ENCODE peak calls at places on chromosomes 3 and 15, in five cellular contexts. One of them, this sample, is unnamed.

GRCh38 chr3:33360136-33360825 is 79.9 kb downstream of the UBP1 start:
- DNase-seq in sigmoid colon: no peak
- DNase-seq in heart left ventricle: no peak
- DNase-seq in ovary: no peak
- DNase-seq in A549: peak; percentile 57
- DNase-seq in this sample: no peak

GRCh38 chr3:72319202-72320095 is 528.8 kb downstream of the SHQ1 start:
- DNase-seq in A549: no peak
- DNase-seq in sigmoid colon: no peak
- DNase-seq in heart left ventricle: no peak
- DNase-seq in ovary: no peak
- DNase-seq in this sample: no peak

GRCh38 chr3:8778475-8778874 is 9.1 kb upstream of the OXTR start:
- DNase-seq in A549: no peak
- DNase-seq in heart left ventricle: no peak
- DNase-seq in sigmoid colon: no peak
- DNase-seq in ovary: no peak
- DNase-seq in this sample: no peak

GRCh38 chr3:86547697-86548096 is 443.3 kb downstream of the VGLL3 start:
- DNase-seq in ovary: no peak
- DNase-seq in A549: no peak
- DNase-seq in heart left ventricle: no peak
- DNase-seq in sigmoid colon: no peak
- DNase-seq in this sample: no peak

GRCh38 chr3:46712191-46713047 is 5.2 kb downstream of the PRSS50 start:
- DNase-seq in heart left ventricle: peak; percentile 6
- DNase-seq in ovary: peak; percentile 11
- DNase-seq in sigmoid colon: peak; percentile 33
- DNase-seq in A549: no peak
- DNase-seq in this sample: no peak

GRCh38 chr3:174270841-174271240 is 588.3 kb upstream of the NAALADL2 start:
- DNase-seq in heart left ventricle: no peak
- DNase-seq in A549: no peak
- DNase-seq in sigmoid colon: no peak
- DNase-seq in ovary: no peak
- DNase-seq in this sample: no peak

GRCh38 chr3:61158152-61158551 is 93.1 kb downstream of the FHIT start:
- DNase-seq in ovary: no peak
- DNase-seq in heart left ventricle: no peak
- DNase-seq in A549: no peak
- DNase-seq in sigmoid colon: no peak
- DNase-seq in this sample: no peak

GRCh38 chr15:50112488-50113186 is 6.4 kb downstream of the ATP8B4 start:
- DNase-seq in A549: no peak
- DNase-seq in heart left ventricle: no peak
- DNase-seq in sigmoid colon: no peak
- DNase-seq in ovary: no peak
- DNase-seq in this sample: no peak

GRCh38 chr3:156826896-156827882 is 1.0 kb downstream of the LEKR1 start:
- DNase-seq in sigmoid colon: no peak
- DNase-seq in A549: no peak
- DNase-seq in ovary: no peak
- DNase-seq in heart left ventricle: no peak
- DNase-seq in this sample: no peak

GRCh38 chr15:70722266-70723123 is 40.9 kb downstream of the UACA start:
- DNase-seq in heart left ventricle: no peak
- DNase-seq in ovary: no peak
- DNase-seq in sigmoid colon: no peak
- DNase-seq in A549: peak; percentile 78
- DNase-seq in this sample: no peak

GRCh38 chr3:154224366-154224765 is 99.9 kb downstream of the DHX36 start:
- DNase-seq in heart left ventricle: no peak
- DNase-seq in ovary: no peak
- DNase-seq in A549: no peak
- DNase-seq in sigmoid colon: no peak
- DNase-seq in this sample: no peak

GRCh38 chr3:127105587-127105986 is 87.3 kb upstream of the PRR23E start:
- DNase-seq in A549: no peak
- DNase-seq in ovary: peak; percentile 3
- DNase-seq in heart left ventricle: no peak
- DNase-seq in sigmoid colon: no peak
- DNase-seq in this sample: no peak

GRCh38 chr3:15929944-15930571 is 132.3 kb upstream of the ANKRD28 start:
- DNase-seq in heart left ventricle: no peak
- DNase-seq in sigmoid colon: no peak
- DNase-seq in A549: no peak
- DNase-seq in ovary: no peak
- DNase-seq in this sample: no peak

DNA sequence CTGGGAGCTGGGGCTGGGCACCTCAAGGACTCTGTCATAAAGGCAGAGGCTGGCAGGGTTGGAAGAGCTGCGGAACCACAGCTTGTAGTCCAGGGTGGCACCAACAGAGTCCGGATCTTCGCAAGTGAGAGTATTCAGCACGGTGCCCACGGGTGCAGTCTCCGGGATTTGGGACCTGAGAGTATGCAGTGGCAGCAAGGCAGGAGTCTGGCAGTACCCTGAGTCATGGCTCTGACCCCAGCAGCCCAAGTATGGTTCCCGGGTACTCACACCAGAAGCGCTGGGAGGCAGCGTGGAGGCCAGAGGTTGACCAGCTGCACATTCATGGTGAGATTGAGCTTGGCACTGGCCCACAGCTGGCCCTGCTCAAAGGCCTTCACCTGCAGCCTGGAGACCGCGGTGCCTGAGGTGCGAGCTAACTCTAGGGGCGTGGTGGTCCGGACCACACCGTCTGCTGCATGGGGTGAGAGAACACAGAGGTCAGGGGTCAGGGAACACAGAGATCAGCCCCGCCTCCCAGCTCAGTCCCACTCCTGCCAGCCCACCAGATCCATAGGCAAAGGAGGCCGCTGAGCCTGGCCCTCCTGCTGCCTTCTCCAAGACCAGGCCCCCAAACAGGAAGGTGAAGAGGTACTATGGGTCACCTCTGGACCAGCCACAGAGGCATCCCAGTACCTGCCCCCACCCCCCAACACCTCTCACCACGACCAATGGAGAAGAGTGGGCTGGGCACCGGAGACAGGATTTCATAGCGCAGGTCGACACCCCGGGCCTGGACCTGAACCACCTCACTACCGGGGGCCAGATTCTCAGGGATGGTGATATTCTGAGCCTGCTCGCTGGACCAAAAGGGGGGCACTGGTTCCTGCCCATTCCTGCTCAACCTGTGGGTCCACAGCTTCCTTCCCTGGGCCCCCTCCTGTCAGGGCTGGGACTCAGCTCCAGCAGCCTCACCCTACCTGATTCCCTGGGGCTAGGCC is 4.5 kb downstream of the CDHR4 start:
- DNase-seq in heart left ventricle: no peak
- DNase-seq in sigmoid colon: no peak
- DNase-seq in A549: no peak
- DNase-seq in ovary: no peak
- DNase-seq in this sample: no peak
- TF ChIP-seq POLR2A in heart left ventricle: no peak
- TF ChIP-seq POLR2A in sigmoid colon: no peak
- TF ChIP-seq POLR2A in A549: no peak
- TF ChIP-seq POLR2A in ovary: no peak
- TF ChIP-seq POLR2A in this sample: no peak

DNA sequence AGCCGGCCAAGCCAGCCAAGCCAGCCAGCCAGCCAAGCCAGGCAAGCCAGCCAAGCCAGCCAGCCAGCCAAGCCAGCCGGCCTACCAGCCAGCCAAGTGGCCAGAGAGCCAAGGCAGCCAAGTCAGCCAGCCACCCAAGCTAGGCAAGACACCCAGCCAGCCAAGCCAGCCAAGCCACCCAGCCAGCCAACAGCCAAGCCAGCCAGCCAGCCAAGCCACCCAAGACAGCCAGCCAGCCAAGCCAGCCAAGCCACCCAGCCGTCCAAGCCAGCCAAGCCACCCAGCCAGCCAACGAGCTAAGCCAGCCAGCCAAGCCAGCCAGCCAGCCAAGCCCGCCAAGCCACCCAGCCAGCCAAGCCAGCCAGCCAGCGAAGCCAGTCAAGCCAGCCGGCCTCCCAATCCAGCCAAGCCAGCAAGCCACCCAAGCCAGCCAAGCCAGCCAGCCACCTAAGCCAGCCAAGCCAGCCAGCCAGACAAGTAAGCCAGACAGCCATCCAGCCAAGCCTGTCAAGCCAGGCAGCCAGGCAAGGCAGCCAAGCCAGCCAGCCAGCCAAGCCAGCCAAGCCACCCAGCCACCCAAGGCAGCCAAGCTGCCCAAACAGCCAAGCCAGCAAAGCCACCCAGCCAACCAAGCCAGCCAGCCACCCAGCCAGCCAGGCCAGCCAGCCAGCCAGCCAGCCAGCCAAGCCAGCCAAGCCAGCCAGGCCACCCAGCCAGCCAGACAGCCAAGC is 200.5 kb downstream of the GOLGA6L6 start:
- DNase-seq in ovary: peak; percentile 64
- DNase-seq in heart left ventricle: peak; percentile 76
- DNase-seq in A549: peak; percentile 35
- DNase-seq in sigmoid colon: peak; percentile 92
- DNase-seq in this sample: peak; percentile 63
- H3K9me3 ChIP-seq in ovary: peaks cover 18% of the 10 kb centered on the region
- H3K9me3 ChIP-seq in heart left ventricle: peaks cover 4% of the 10 kb centered on the region
- H3K9me3 ChIP-seq in A549: peaks cover 61% of the 10 kb centered on the region
- H3K9me3 ChIP-seq in sigmoid colon: peaks cover 2% of the 10 kb centered on the region
- H3K9me3 ChIP-seq in this sample: no peaks in the 10 kb centered on the region

DNA sequence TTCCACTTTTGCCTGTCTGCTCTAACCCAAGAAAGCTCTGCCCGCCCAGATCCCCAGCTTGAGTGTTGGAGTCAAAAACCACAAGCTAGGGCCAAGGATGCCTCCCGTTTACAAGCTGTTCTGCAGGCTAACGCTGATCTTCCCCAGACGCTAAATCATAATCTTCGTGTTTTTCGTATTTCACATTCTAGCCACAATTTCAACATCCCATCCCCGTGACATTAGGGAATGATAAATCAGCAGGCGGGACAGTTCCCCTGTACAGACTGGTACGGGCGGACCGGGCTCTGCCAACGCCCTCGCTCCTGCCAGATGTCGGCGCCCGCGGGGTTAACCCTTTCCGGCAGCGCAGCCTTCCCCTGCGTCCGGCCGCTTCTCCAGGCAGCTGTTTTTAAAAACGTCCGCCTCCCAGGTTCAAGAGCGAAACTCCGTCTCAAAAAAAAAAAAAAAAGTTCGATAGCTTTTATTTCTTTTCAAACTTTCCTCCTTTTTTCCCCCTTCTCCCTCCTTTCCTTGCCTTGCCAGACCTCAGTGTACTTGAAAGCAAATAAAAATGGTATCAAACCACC is 81.0 kb upstream of the BNC1 start:
- DNase-seq in sigmoid colon: no peak
- DNase-seq in ovary: no peak
- DNase-seq in heart left ventricle: no peak
- DNase-seq in A549: peak; percentile 32
- DNase-seq in this sample: no peak
- TF ChIP-seq CTCF in sigmoid colon: no peak
- TF ChIP-seq CTCF in ovary: no peak
- TF ChIP-seq CTCF in heart left ventricle: no peak
- TF ChIP-seq CTCF in A549: no peak
- TF ChIP-seq CTCF in this sample: no peak

GRCh38 chr3:3801510-3801841 is 2.2 kb downstream of the LRRN1 start:
- DNase-seq in heart left ventricle: no peak
- DNase-seq in sigmoid colon: no peak
- DNase-seq in ovary: no peak
- DNase-seq in A549: no peak
- DNase-seq in this sample: no peak

GRCh38 chr3:3800685-3801509 is 1.7 kb downstream of the LRRN1 start:
- DNase-seq in heart left ventricle: peak; percentile 22
- DNase-seq in sigmoid colon: no peak
- DNase-seq in ovary: peak; percentile 27
- DNase-seq in A549: no peak
- DNase-seq in this sample: no peak

GRCh38 chr3:3800076-3800448 is 831 bp downstream of the LRRN1 start:
- DNase-seq in ovary: peak; percentile 34
- DNase-seq in A549: no peak
- DNase-seq in sigmoid colon: no peak
- DNase-seq in heart left ventricle: peak; percentile 20
- DNase-seq in this sample: no peak

GRCh38 chr3:3798641-3799113 is 554 bp upstream of the LRRN1 start:
- DNase-seq in ovary: peak; percentile 30
- DNase-seq in sigmoid colon: no peak
- DNase-seq in A549: no peak
- DNase-seq in heart left ventricle: peak; percentile 17
- DNase-seq in this sample: no peak

GRCh38 chr3:3799173-3800075 is at the start of gene LRRN1:
- DNase-seq in ovary: peak; percentile 79
- DNase-seq in sigmoid colon: peak; percentile 61
- DNase-seq in heart left ventricle: peak; percentile 46
- DNase-seq in A549: no peak
- DNase-seq in this sample: peak; percentile 36
- TF ChIP-seq POLR2A in ovary: peak; percentile 42
- TF ChIP-seq POLR2A in sigmoid colon: no peak
- TF ChIP-seq POLR2A in heart left ventricle: no peak
- TF ChIP-seq POLR2A in A549: no peak
- TF ChIP-seq POLR2A in this sample: no peak

GRCh38 chr15:20356444-20357138 is 185.0 kb downstream of the GOLGA6L6 start:
- DNase-seq in sigmoid colon: peak; percentile 69
- DNase-seq in ovary: peak; percentile 49
- DNase-seq in heart left ventricle: peak; percentile 52
- DNase-seq in A549: peak; percentile 77
- DNase-seq in this sample: peak; percentile 79

GRCh38 chr15:20352241-20353200 is 189.1 kb downstream of the GOLGA6L6 start:
- DNase-seq in heart left ventricle: no peak
- DNase-seq in ovary: no peak
- DNase-seq in A549: no peak
- DNase-seq in sigmoid colon: peak; percentile 66
- DNase-seq in this sample: no peak

GRCh38 chr15:20351448-20351961 is 190.1 kb downstream of the GOLGA6L6 start:
- DNase-seq in sigmoid colon: peak; percentile 67
- DNase-seq in A549: peak; percentile 9
- DNase-seq in heart left ventricle: no peak
- DNase-seq in ovary: no peak
- DNase-seq in this sample: no peak

GRCh38 chr15:20355256-20355868 is 186.2 kb downstream of the GOLGA6L6 start:
- DNase-seq in ovary: no peak
- DNase-seq in sigmoid colon: peak; percentile 62
- DNase-seq in heart left ventricle: no peak
- DNase-seq in A549: no peak
- DNase-seq in this sample: no peak

GRCh38 chr15:20353966-20354883 is 187.4 kb downstream of the GOLGA6L6 start:
- DNase-seq in sigmoid colon: peak; percentile 61
- DNase-seq in ovary: peak; percentile 11
- DNase-seq in A549: peak; percentile 14
- DNase-seq in heart left ventricle: no peak
- DNase-seq in this sample: peak; percentile 5
- H3K9me3 ChIP-seq in sigmoid colon: no peaks in the 10 kb centered on the region
- H3K9me3 ChIP-seq in ovary: no peaks in the 10 kb centered on the region
- H3K9me3 ChIP-seq in A549: peaks cover 25% of the 10 kb centered on the region
- H3K9me3 ChIP-seq in heart left ventricle: no peaks in the 10 kb centered on the region
- H3K9me3 ChIP-seq in this sample: no peaks in the 10 kb centered on the region

This sample was measured in adrenal gland.